ENCODE peak calls at places on chromosomes 7 and 10, in seven cellular contexts. H, S, G, R, E, Q and P are unnamed samples.

GRCh38 chr7:24828871-24829661 is 71.8 kb upstream of the GSDME start:
- DNase-seq in S (no peak), E (no peak), G (peak), H (no peak), Q (no peak), R (no peak), P (peak)

GRCh38 chr10:89342219-89342966 is 14.6 kb downstream of the IFIT3 start:
- DNase-seq in H (no peak), S (peak), E (no peak), R (peak), Q (no peak), G (peak), P (no peak)

GRCh38 chr7:24368161-24368560 is 84.2 kb downstream of the NPY start:
- DNase-seq in Q (no peak), E (no peak), H (no peak), S (no peak), G (no peak), R (no peak), P (no peak)

GRCh38 chr7:80027616-80028173 is 106.9 kb upstream of the GNAI1 start:
- DNase-seq in Q (no peak), H (no peak), S (no peak), G (no peak), E (no peak), R (no peak), P (no peak)

GRCh38 chr10:124722812-124723783 is 21.1 kb downstream of the FAM53B start:
- DNase-seq in Q (peak), R (no peak), H (no peak), E (no peak), S (no peak), G (no peak), P (peak)

GRCh38 chr7:100189061-100189460 is 11.3 kb downstream of the STAG3 start:
- DNase-seq in S (no peak), G (no peak), H (no peak), R (no peak), Q (no peak), E (no peak), P (no peak)

GRCh38 chr7:41437257-41438196 is 265.4 kb downstream of the INHBA start:
- DNase-seq in H (peak), R (no peak), S (no peak), Q (no peak), G (peak), E (no peak), P (no peak)

GRCh38 chr10:7797582-7797981 is 9.6 kb downstream of the ATP5F1C start:
- DNase-seq in S (no peak), G (peak), R (peak), H (peak), Q (no peak), E (no peak), P (peak)

GRCh38 chr10:3622845-3623621 is 162.0 kb downstream of the KLF6 start:
- DNase-seq in G (peak), H (no peak), Q (no peak), R (peak), S (no peak), E (no peak), P (no peak)

GRCh38 chr7:53111061-53111460 is 75.6 kb downstream of the POM121L12 start:
- DNase-seq in S (no peak), G (peak), Q (no peak), R (no peak), E (no peak), H (no peak), P (no peak)

GRCh38 chr7:48337012-48337621 is 165.9 kb downstream of the ABCA13 start:
- DNase-seq in H (no peak), R (peak), G (peak), E (peak), S (no peak), Q (no peak), P (no peak)

GRCh38 chr10:53395449-53395848 is 622.9 kb upstream of the MBL2 start:
- DNase-seq in R (no peak), G (no peak), E (no peak), Q (no peak), S (no peak), H (no peak), P (peak)

GRCh38 chr7:55308186-55308929 is 56.8 kb upstream of the LANCL2 start:
- DNase-seq in S (no peak), Q (no peak), G (peak), R (peak), H (no peak), E (no peak), P (no peak)

GRCh38 chr7:134515569-134516468 is 11.5 kb upstream of the AKR1B10 start:
- DNase-seq in R (peak), H (peak), G (peak), S (no peak), Q (no peak), E (no peak), P (peak)

GRCh38 chr10:78600740-78601139 is 468.0 kb upstream of the ZMIZ1 start:
- DNase-seq in S (no peak), G (no peak), R (no peak), Q (no peak), H (no peak), E (no peak), P (no peak)

GRCh38 chr10:78972160-78972946 is 96.4 kb upstream of the ZMIZ1 start:
- DNase-seq in G (peak), Q (no peak), E (no peak), S (peak), H (peak), R (peak), P (peak)

GRCh38 chr7:52260046-52260665 is 775.3 kb upstream of the POM121L12 start:
- DNase-seq in H (no peak), R (no peak), E (no peak), G (no peak), S (no peak), Q (no peak), P (peak)